ENCODE peak calls at places on chromosomes 3 and 15, in ten cellular contexts. B is stimulated activated CD8-positive, alpha-beta memory T cell treated with anti-CD3 and anti-CD28 coated beads, Interleukin-7, amount 100 ng/mL, for 1 hour; Y is T-cell; I is left ventricle myocardium inferior; J is ovary; W is A549; T is HS-27A; C is foreskin fibroblast; O is NCI-H2081; U is COR-L47. Q is an unnamed sample.

GRCh38 chr3:23815879-23816278 is 10.1 kb downstream of the UBE2E1 start:
- DNase-seq in B (no peak), Y (no peak), I (no peak), J (no peak), W (no peak), T (no peak), C (no peak), O (no peak), U (no peak), Q (no peak)

GRCh38 chr3:158659454-158660237 is 12.8 kb downstream of the LXN start:
- DNase-seq in B (no peak), Y (peak; percentile 24), I (peak; percentile 20), J (peak; percentile 31), W (peak; percentile 73), T (peak; percentile 23), C (peak; percentile 89), O (peak; percentile 52), U (peak; percentile 70), Q (no peak)

GRCh38 chr3:169041677-169042171 is 621.8 kb downstream of the MECOM start:
- DNase-seq in B (no peak), Y (no peak), I (no peak), J (no peak), W (peak; percentile 40), T (peak; percentile 48), C (peak; percentile 71), O (peak; percentile 6), U (peak; percentile 25), Q (no peak)

GRCh38 chr15:84570164-84570692 is 30.6 kb upstream of the ZSCAN2 start:
- DNase-seq in B (peak; percentile 3), Y (peak; percentile 13), I (peak; percentile 65), J (no peak), W (peak; percentile 48), T (no peak), C (peak; percentile 72), O (no peak), U (no peak), Q (peak; percentile 79)

GRCh38 chr3:98814799-98815450 is 51.8 kb downstream of the ST3GAL6 start:
- DNase-seq in B (no peak), Y (no peak), I (no peak), J (no peak), W (peak; percentile 53), T (no peak), C (peak; percentile 72), O (no peak), U (no peak), Q (no peak)

GRCh38 chr3:27723803-27724458 is 1.8 kb upstream of the EOMES start:
- DNase-seq in B (no peak), Y (no peak), I (no peak), J (no peak), W (no peak), T (no peak), C (peak; percentile 53), O (no peak), U (no peak), Q (no peak)

GRCh38 chr3:157373783-157374182 is 62.9 kb upstream of the PTX3 start:
- DNase-seq in B (no peak), Y (no peak), I (no peak), J (no peak), W (no peak), T (no peak), C (peak; percentile 84), O (no peak), U (no peak), Q (no peak)

GRCh38 chr3:146781059-146781458 is 175.9 kb upstream of the PLSCR5 start:
- DNase-seq in B (no peak), Y (no peak), I (no peak), J (no peak), W (no peak), T (no peak), C (no peak), O (no peak), U (no peak), Q (no peak)